ENCODE peak calls at places on chromosome 6, in four cellular contexts. R is stimulated activated CD4-positive, alpha-beta T cell treated with anti-CD3 and anti-CD28 coated beads, Interleukin-1b, Interleukin-23, amount 100 ng/mL, for 4 hours; C is HTR-8/SVneo; S is posterior vena cava. D is an unnamed sample.

GRCh38 chr6:2426561-2427340 is 181.3 kb upstream of the GMDS start:
- DNase-seq in R (no peak), C (no peak), S (no peak), D (no peak)

GRCh38 chr6:166646716-166647115 is 19.7 kb upstream of the RPS6KA2 start:
- DNase-seq in R (no peak), S (no peak), C (no peak), D (no peak)

GRCh38 chr6:111873178-111874029 is at the start of gene FYN:
- DNase-seq in S (peak; percentile 99), C (peak; percentile 99), R (peak; percentile 100), D (peak; percentile 99)

GRCh38 chr6:130183271-130184222 is 39.2 kb downstream of the SAMD3 start:
- DNase-seq in R (no peak), C (no peak), S (no peak), D (no peak)

GRCh38 chr6:79570129-79570801 is 33.0 kb upstream of the LCA5 start:
- DNase-seq in S (no peak), C (no peak), R (no peak), D (no peak)

GRCh38 chr6:133187657-133188453 is 53.3 kb upstream of the EYA4 start:
- DNase-seq in R (no peak), S (no peak), C (no peak), D (no peak)

GRCh38 chr6:16243055-16243454 is 4.7 kb downstream of the GMPR start:
- DNase-seq in C (no peak), S (no peak), R (no peak), D (no peak)

GRCh38 chr6:169022079-169022478 is 231.6 kb downstream of the THBS2 start:
- DNase-seq in R (no peak), C (no peak), S (no peak), D (no peak)

GRCh38 chr6:111602481-111603404 is 2.9 kb downstream of the TRAF3IP2 start:
- DNase-seq in R (no peak), C (no peak), S (no peak), D (no peak)

GRCh38 chr6:158654960-158655485 is 5.2 kb downstream of the SYTL3 start:
- DNase-seq in R (no peak), S (no peak), C (no peak), D (no peak)

GRCh38 chr6:137121401-137121997 is 51.9 kb downstream of the IL22RA2 start:
- DNase-seq in S (no peak), R (no peak), C (no peak), D (no peak)

GRCh38 chr6:31734703-31735500 is 1.4 kb downstream of the CLIC1 start:
- DNase-seq in C (peak; percentile 84), S (no peak), R (peak; percentile 20), D (no peak)

GRCh38 chr6:23173231-23173630 is 603.9 kb downstream of the HDGFL1 start:
- DNase-seq in R (no peak), C (no peak), S (no peak), D (no peak)

GRCh38 chr6:29426654-29427053 is 11.9 kb downstream of the OR12D1 start:
- DNase-seq in R (no peak), C (peak; percentile 13), S (no peak), D (no peak)

GRCh38 chr6:148874698-148875293 is 128.0 kb downstream of the UST start:
- DNase-seq in S (no peak), C (no peak), R (no peak), D (no peak)

GRCh38 chr6:996271-996852 is 303.4 kb upstream of the EXOC2 start:
- DNase-seq in S (no peak), R (no peak), C (no peak), D (no peak)

GRCh38 chr6:156068870-156069269 is 613.2 kb upstream of the NOX3 start:
- DNase-seq in S (no peak), R (no peak), C (no peak), D (no peak)

GRCh38 chr6:7261030-7261841 is 51.8 kb downstream of the SSR1 start:
- DNase-seq in R (peak; percentile 47), S (peak; percentile 94), C (peak; percentile 96), D (no peak)

GRCh38 chr6:98921038-98921437 is 26.7 kb downstream of the FBXL4 start:
- DNase-seq in S (no peak), R (no peak), C (no peak), D (no peak)

GRCh38 chr6:18242062-18242851 is 22.1 kb downstream of the DEK start:
- DNase-seq in R (no peak), C (no peak), S (no peak), D (no peak)

GRCh38 chr6:137175157-137175889 is 1.9 kb upstream of the IL22RA2 start:
- DNase-seq in R (no peak), C (no peak), S (no peak), D (no peak)

GRCh38 chr6:159935633-159936032 is 33.2 kb upstream of the IGF2R start:
- DNase-seq in C (no peak), S (no peak), R (no peak), D (no peak)

GRCh38 chr6:116034327-116034726 is 26.4 kb downstream of the FRK start:
- DNase-seq in S (no peak), R (no peak), C (no peak), D (no peak)

GRCh38 chr6:118815495-118815894 is 78.5 kb upstream of the ASF1A start:
- DNase-seq in S (no peak), C (no peak), R (no peak), D (no peak)

GRCh38 chr6:12403201-12403826 is 113.2 kb downstream of the EDN1 start:
- DNase-seq in C (peak; percentile 34), R (no peak), S (no peak), D (no peak)

GRCh38 chr6:113847435-113847834 is 9.7 kb upstream of the MARCKS start:
- DNase-seq in S (no peak), C (no peak), R (no peak), D (no peak)

GRCh38 chr6:121055572-121056163 is 278.6 kb downstream of the TBC1D32 start:
- DNase-seq in S (no peak), C (peak; percentile 35), R (no peak), D (no peak)

GRCh38 chr6:131787955-131788712 is 19.7 kb upstream of the ENPP1 start:
- DNase-seq in S (no peak), R (no peak), C (no peak), D (no peak)

GRCh38 chr6:7742214-7742613 is 16.3 kb downstream of the BMP6 start:
- DNase-seq in R (no peak), C (no peak), S (no peak), D (no peak)

GRCh38 chr6:49384913-49385312 is 78.1 kb downstream of the MMUT start:
- DNase-seq in C (no peak), R (no peak), S (no peak), D (no peak)

GRCh38 chr6:112189494-112189893 is 64.9 kb downstream of the LAMA4 start:
- DNase-seq in C (no peak), S (no peak), R (no peak), D (no peak)

GRCh38 chr6:42396720-42397119 is 55.0 kb downstream of the TRERF1 start:
- DNase-seq in S (no peak), R (no peak), C (no peak), D (no peak)